ENCODE peak calls at places on chromosomes 13 and 19, in seven cellular contexts. T is stimulated activated CD8-positive, alpha-beta memory T cell treated with anti-CD3 and anti-CD28 coated beads, Interleukin-4, amount 100 ng/mL, for 1 hour; F is activated CD4-positive, alpha-beta T cell treated with anti-CD3 and anti-CD28 coated beads, Interleukin-2, amount 50 U/mL, for 1 hour; R is mesothelial cell of epicardium; U is EL; K is GM12892; P is adipocyte. Q is an unnamed sample.

GRCh38 chr13:40477623-40478608 is 188.5 kb downstream of the FOXO1 start:
- DNase-seq in K (no peak), U (no peak), P (no peak), F (no peak), R (no peak), T (no peak), Q (no peak)

GRCh38 chr13:106178816-106179215 is 356.6 kb downstream of the EFNB2 start:
- DNase-seq in P (peak), K (no peak), R (no peak), T (no peak), U (no peak), F (no peak), Q (peak)

GRCh38 chr19:3319643-3320353 is 46.6 kb upstream of the NFIC start:
- DNase-seq in F (no peak), K (no peak), T (no peak), U (peak), R (no peak), P (no peak), Q (peak)

GRCh38 chr19:35153701-35154534 is 617 bp upstream of the FXYD5 start:
- DNase-seq in R (peak), K (peak), F (peak), U (peak), P (peak), T (peak), Q (peak)

GRCh38 chr19:15519433-15519976 is 11.2 kb downstream of the CYP4F22 start:
- DNase-seq in F (no peak), R (no peak), P (no peak), T (no peak), U (no peak), K (no peak), Q (peak)

GRCh38 chr19:18131841-18132596 is 20.9 kb upstream of the PIK3R2 start:
- DNase-seq in U (no peak), T (no peak), P (no peak), K (no peak), R (no peak), F (no peak), Q (no peak)

GRCh38 chr19:29640231-29640630 is 25.0 kb upstream of the PLEKHF1 start:
- DNase-seq in K (no peak), P (no peak), F (no peak), T (no peak), U (no peak), R (no peak), Q (no peak)

GRCh38 chr13:98974053-98974452 is 3.8 kb downstream of the DOCK9 start:
- DNase-seq in T (no peak), P (no peak), K (no peak), R (no peak), U (no peak), F (no peak), Q (no peak)

GRCh38 chr13:108961542-108962125 is 332.2 kb downstream of the MYO16 start:
- DNase-seq in R (no peak), F (no peak), K (no peak), P (peak), T (no peak), U (peak), Q (peak)

GRCh38 chr19:39829702-39830275 is 4.2 kb downstream of the DYRK1B start:
- DNase-seq in R (no peak), P (no peak), T (no peak), U (no peak), K (no peak), F (no peak), Q (no peak)

GRCh38 chr13:29934531-29935308 is 84.3 kb upstream of the UBL3 start:
- DNase-seq in R (no peak), T (no peak), P (no peak), U (no peak), K (no peak), F (no peak), Q (no peak)

GRCh38 chr19:43450545-43450997 is 14.8 kb downstream of the LYPD3 start:
- DNase-seq in U (peak), F (no peak), T (no peak), R (no peak), P (peak), K (no peak), Q (peak)

GRCh38 chr13:95494082-95494681 is 58.3 kb upstream of the CLDN10 start:
- DNase-seq in U (peak), K (peak), T (no peak), P (peak), R (no peak), F (no peak), Q (peak)

GRCh38 chr19:13097331-13098258 is 5.1 kb downstream of the LYL1 start:
- DNase-seq in R (no peak), K (no peak), P (no peak), T (no peak), F (no peak), U (no peak), Q (no peak)

GRCh38 chr19:41452584-41453275 is 9.8 kb downstream of the ERICH4 start:
- DNase-seq in T (no peak), P (no peak), R (no peak), U (no peak), F (no peak), K (no peak), Q (no peak)

GRCh38 chr19:42553292-42554045 is 25.2 kb upstream of the CEACAM1 start:
- DNase-seq in P (peak), T (no peak), K (no peak), R (no peak), U (peak), F (no peak), Q (peak)

GRCh38 chr13:37453246-37453645 is 145.3 kb downstream of the POSTN start:
- DNase-seq in F (no peak), K (no peak), R (no peak), U (peak), T (no peak), P (no peak), Q (peak)

GRCh38 chr19:13692096-13692495 is 72.2 kb upstream of the MRI1 start:
- DNase-seq in F (no peak), T (no peak), U (peak), P (peak), K (no peak), R (no peak), Q (peak)

GRCh38 chr13:92626274-92626673 is 600.3 kb upstream of the GPC6 start:
- DNase-seq in K (no peak), P (no peak), T (no peak), R (no peak), F (no peak), U (no peak), Q (no peak)

GRCh38 chr19:17872251-17873001 is 681 bp downstream of the SLC5A5 start:
- DNase-seq in F (no peak), U (no peak), R (no peak), T (no peak), P (no peak), K (no peak), Q (no peak)

Q was measured in RPMI7951.